ENCODE peak calls at places on chromosomes 1 and 21, in five cellular contexts. O, Q, E, G and J are unnamed samples.

GRCh38 chr1:156912861-156913808 is 7.3 kb upstream of the LRRC71 start:
- DNase-seq in O (no peak), Q (no peak), E (no peak), G (no peak), J (no peak)

GRCh38 chr1:66767590-66767989 is 15.3 kb downstream of the DYNLT5 start:
- DNase-seq in O (no peak), Q (no peak), E (no peak), G (no peak), J (no peak)

GRCh38 chr21:16530656-16531055 is 800.9 kb downstream of the USP25 start:
- DNase-seq in O (no peak), Q (no peak), E (no peak), G (no peak), J (no peak)

GRCh38 chr1:156813750-156814570 is 2.7 kb downstream of the SH2D2A start:
- DNase-seq in O (peak; percentile 64), Q (peak; percentile 73), E (peak; percentile 82), G (peak; percentile 67), J (peak; percentile 61)

GRCh38 chr21:45335151-45335760 is 47.6 kb upstream of the POFUT2 start:
- DNase-seq in O (no peak), Q (no peak), E (no peak), G (no peak), J (no peak)

GRCh38 chr1:226378071-226378470 is 29.8 kb downstream of the PARP1 start:
- DNase-seq in O (no peak), Q (no peak), E (no peak), G (no peak), J (no peak)

GRCh38 chr1:214213136-214213535 is 67.8 kb upstream of the SMYD2 start:
- DNase-seq in O (peak; percentile 94), Q (no peak), E (peak; percentile 82), G (no peak), J (no peak)

GRCh38 chr21:34130598-34130985 is 57.2 kb downstream of the MRPS6 start:
- DNase-seq in O (no peak), Q (no peak), E (no peak), G (no peak), J (no peak)

GRCh38 chr1:67535474-67535873 is 105.3 kb upstream of the SERBP1 start:
- DNase-seq in O (peak; percentile 87), Q (peak; percentile 67), E (peak; percentile 93), G (peak; percentile 42), J (peak; percentile 62)

GRCh38 chr1:7541629-7542028 is 229.5 kb upstream of the VAMP3 start:
- DNase-seq in O (no peak), Q (no peak), E (peak; percentile 51), G (no peak), J (no peak)

GRCh38 chr1:244388961-244389360 is 62.7 kb downstream of the ADSS2 start:
- DNase-seq in O (no peak), Q (no peak), E (peak; percentile 30), G (peak; percentile 69), J (no peak)

GRCh38 chr1:67952071-67952470 is 98.4 kb downstream of the DIRAS3 start:
- DNase-seq in O (no peak), Q (no peak), E (peak; percentile 27), G (no peak), J (no peak)

GRCh38 chr1:155103325-155103724 is 24.4 kb upstream of the EFNA1 start:
- DNase-seq in O (no peak), Q (no peak), E (no peak), G (no peak), J (no peak)

GRCh38 chr1:118116401-118116800 is 68.6 kb downstream of the SPAG17 start:
- DNase-seq in O (no peak), Q (no peak), E (peak; percentile 84), G (no peak), J (no peak)

GRCh38 chr1:1087351-1088035 is 13.4 kb upstream of the RNF223 start:
- DNase-seq in O (no peak), Q (no peak), E (no peak), G (no peak), J (no peak)

GRCh38 chr1:74771913-74772515 is 39.1 kb downstream of the TYW3 start:
- DNase-seq in O (peak; percentile 83), Q (peak; percentile 68), E (peak; percentile 65), G (peak; percentile 65), J (peak; percentile 47)

GRCh38 chr1:180909462-180909976 is 3.2 kb upstream of the KIAA1614 start:
- DNase-seq in O (no peak), Q (no peak), E (no peak), G (no peak), J (no peak)

GRCh38 chr1:46735708-46736324 is 16.9 kb upstream of the EFCAB14 start:
- DNase-seq in O (peak; percentile 72), Q (peak; percentile 83), E (peak; percentile 72), G (peak; percentile 37), J (peak; percentile 51)

GRCh38 chr1:150555198-150555970 is 6.2 kb downstream of the ADAMTSL4 start:
- DNase-seq in O (no peak), Q (peak; percentile 1), E (peak; percentile 0), G (no peak), J (no peak)

GRCh38 chr21:38291875-38292274 is 35.1 kb downstream of the KCNJ15 start:
- DNase-seq in O (no peak), Q (no peak), E (no peak), G (no peak), J (no peak)

GRCh38 chr21:42527489-42528158 is 14.0 kb downstream of the SLC37A1 start:
- DNase-seq in O (no peak), Q (no peak), E (no peak), G (peak; percentile 98), J (peak; percentile 78)

GRCh38 chr21:45224189-45224938 is 63.3 kb downstream of the POFUT2 start:
- DNase-seq in O (no peak), Q (no peak), E (no peak), G (no peak), J (no peak)

GRCh38 chr1:212259693-212260480 is 25.3 kb upstream of the PPP2R5A start:
- DNase-seq in O (no peak), Q (no peak), E (no peak), G (no peak), J (no peak)

GRCh38 chr21:28229811-28230210 is 762.9 kb downstream of the LTN1 start:
- DNase-seq in O (peak; percentile 92), Q (no peak), E (peak; percentile 88), G (no peak), J (no peak)

GRCh38 chr21:29504751-29505321 is 206.1 kb downstream of the BACH1 start:
- DNase-seq in O (peak; percentile 42), Q (no peak), E (peak; percentile 42), G (no peak), J (no peak)

GRCh38 chr1:6785318-6785712 is at the start of gene CAMTA1:
- DNase-seq in O (no peak), Q (no peak), E (no peak), G (no peak), J (no peak)

GRCh38 chr1:240496941-240497340 is 115.0 kb downstream of the GREM2 start:
- DNase-seq in O (peak; percentile 26), Q (no peak), E (no peak), G (no peak), J (no peak)

GRCh38 chr1:235954306-235955283 is 87.9 kb upstream of the LYST start:
- DNase-seq in O (no peak), Q (no peak), E (peak; percentile 32), G (peak; percentile 85), J (peak; percentile 85)

GRCh38 chr21:14880922-14881321 is 183.9 kb downstream of the NRIP1 start:
- DNase-seq in O (peak; percentile 91), Q (no peak), E (peak; percentile 86), G (no peak), J (no peak)

GRCh38 chr1:65175171-65176070 is 27.4 kb downstream of the AK4 start:
- DNase-seq in O (no peak), Q (no peak), E (no peak), G (no peak), J (no peak)

GRCh38 chr1:29197590-29197924 is 15.9 kb upstream of the SRSF4 start:
- DNase-seq in O (peak; percentile 60), Q (peak; percentile 54), E (peak; percentile 70), G (peak; percentile 60), J (peak; percentile 67)

GRCh38 chr1:185497177-185497576 is 180.1 kb upstream of the IVNS1ABP start:
- DNase-seq in O (no peak), Q (no peak), E (no peak), G (no peak), J (no peak)
- TF ChIP-seq EZH2phosphoT487 in O (no peak), Q (no peak), E (no peak), G (no peak), J (no peak)

GRCh38 chr1:3160647-3161046 is 91.6 kb downstream of the PRDM16 start:
- DNase-seq in O (no peak), Q (no peak), E (no peak), G (no peak), J (no peak)
- H3K4me2 ChIP-seq in O (no peak overlapping the region), Q (no peak overlapping the region), E (no peak overlapping the region), G (no peak overlapping the region), J (no peak overlapping the region)

DNA sequence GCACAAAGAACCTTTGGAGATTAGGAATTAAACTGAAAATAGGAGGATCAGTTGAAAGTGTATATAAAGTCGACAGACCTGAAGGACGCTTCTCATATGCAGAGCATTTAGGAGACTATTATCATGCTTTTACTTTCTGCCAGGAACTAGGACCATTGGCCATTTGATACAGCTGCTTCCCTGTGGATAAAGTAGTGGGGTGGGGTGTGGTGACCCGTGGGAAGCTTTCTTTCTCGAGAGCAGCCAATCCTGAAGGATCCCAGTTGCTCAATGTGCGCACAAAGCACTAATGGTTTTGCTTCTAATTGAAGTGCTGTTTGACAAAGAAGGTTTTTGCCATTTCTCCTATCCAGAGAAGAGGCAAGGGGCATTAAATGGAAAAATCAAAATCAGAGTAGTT is 14.9 kb upstream of the CD55 start:
- DNase-seq in O (no peak), Q (no peak), E (no peak), G (no peak), J (no peak)
- TF ChIP-seq EZH2phosphoT487 in O (no peak), Q (no peak), E (no peak), G (no peak), J (no peak)

GRCh38 chr1:161709373-161709772 is 2.3 kb downstream of the FCRLA start:
- DNase-seq in O (no peak), Q (no peak), E (no peak), G (no peak), J (peak; percentile 70)

GRCh38 chr1:161706483-161707347 is at the start of gene FCRLA:
- DNase-seq in O (peak; percentile 68), Q (no peak), E (peak; percentile 98), G (peak; percentile 58), J (peak; percentile 94)

GRCh38 chr1:161706116-161706482 is 930 bp upstream of the FCRLA start:
- DNase-seq in O (no peak), Q (no peak), E (peak; percentile 84), G (no peak), J (no peak)

GRCh38 chr1:161705537-161705936 is 1.5 kb upstream of the FCRLA start:
- DNase-seq in O (no peak), Q (no peak), E (peak; percentile 4), G (no peak), J (peak; percentile 92)

GRCh38 chr1:161707503-161707902 is 474 bp downstream of the FCRLA start:
- DNase-seq in O (no peak), Q (no peak), E (no peak), G (no peak), J (no peak)
- H3K4me2 ChIP-seq in O (no peak overlapping the region), Q (no peak overlapping the region), E (no peak overlapping the region), G (peak overlapping the region; percentile 54), J (peak overlapping the region; percentile 99)

GRCh38 chr21:30880914-30881313 is 466 bp downstream of the KRTAP11-1 start:
- DNase-seq in O (no peak), Q (no peak), E (no peak), G (no peak), J (no peak)
- TF ChIP-seq EZH2phosphoT487 in O (no peak), Q (no peak), E (no peak), G (no peak), J (no peak)